ENCODE peak calls at places on chromosomes 7 and 10, in nine cellular contexts. One of them, this sample, is unnamed.

GRCh38 chr7:74269757-74270277 is 15.6 kb upstream of the RFC2 start:
- DNase-seq in adrenal gland: peak; percentile 74
- DNase-seq in CD8-positive, alpha-beta memory T cell: peak; percentile 72
- DNase-seq in upper lobe of right lung: peak; percentile 73
- DNase-seq in HFF-Myc: no peak
- DNase-seq in CD4-positive, CD25-positive, alpha-beta regulatory T cell: peak; percentile 43
- DNase-seq in CD8-positive, alpha-beta T cell: peak; percentile 39
- DNase-seq in astrocyte of the spinal cord: peak; percentile 69
- DNase-seq in neuronal stem cell: peak; percentile 61
- DNase-seq in this sample: no peak

GRCh38 chr10:48659790-48660189 is 24.9 kb upstream of the WDFY4 start:
- DNase-seq in neuronal stem cell: no peak
- DNase-seq in CD8-positive, alpha-beta memory T cell: no peak
- DNase-seq in astrocyte of the spinal cord: peak; percentile 27
- DNase-seq in CD4-positive, CD25-positive, alpha-beta regulatory T cell: no peak
- DNase-seq in HFF-Myc: no peak
- DNase-seq in upper lobe of right lung: no peak
- DNase-seq in adrenal gland: no peak
- DNase-seq in CD8-positive, alpha-beta T cell: no peak
- DNase-seq in this sample: no peak

GRCh38 chr7:151794508-151795167 is 82.3 kb downstream of the PRKAG2 start:
- DNase-seq in HFF-Myc: no peak
- DNase-seq in adrenal gland: peak; percentile 24
- DNase-seq in upper lobe of right lung: peak; percentile 59
- DNase-seq in neuronal stem cell: peak; percentile 17
- DNase-seq in astrocyte of the spinal cord: peak; percentile 45
- DNase-seq in CD8-positive, alpha-beta memory T cell: no peak
- DNase-seq in CD4-positive, CD25-positive, alpha-beta regulatory T cell: no peak
- DNase-seq in CD8-positive, alpha-beta T cell: no peak
- DNase-seq in this sample: no peak

GRCh38 chr10:115982076-115982475 is 290.9 kb downstream of the GFRA1 start:
- DNase-seq in CD8-positive, alpha-beta memory T cell: no peak
- DNase-seq in upper lobe of right lung: no peak
- DNase-seq in CD4-positive, CD25-positive, alpha-beta regulatory T cell: no peak
- DNase-seq in astrocyte of the spinal cord: no peak
- DNase-seq in HFF-Myc: no peak
- DNase-seq in CD8-positive, alpha-beta T cell: no peak
- DNase-seq in adrenal gland: no peak
- DNase-seq in neuronal stem cell: no peak
- DNase-seq in this sample: no peak

GRCh38 chr7:116342125-116342524 is 131.8 kb downstream of the TES start:
- DNase-seq in HFF-Myc: no peak
- DNase-seq in astrocyte of the spinal cord: no peak
- DNase-seq in CD4-positive, CD25-positive, alpha-beta regulatory T cell: no peak
- DNase-seq in upper lobe of right lung: no peak
- DNase-seq in neuronal stem cell: no peak
- DNase-seq in adrenal gland: no peak
- DNase-seq in CD8-positive, alpha-beta T cell: no peak
- DNase-seq in CD8-positive, alpha-beta memory T cell: no peak
- DNase-seq in this sample: no peak

GRCh38 chr10:130141038-130141437 is 4.8 kb downstream of the GLRX3 start:
- DNase-seq in upper lobe of right lung: no peak
- DNase-seq in neuronal stem cell: no peak
- DNase-seq in HFF-Myc: no peak
- DNase-seq in CD4-positive, CD25-positive, alpha-beta regulatory T cell: no peak
- DNase-seq in CD8-positive, alpha-beta memory T cell: no peak
- DNase-seq in CD8-positive, alpha-beta T cell: no peak
- DNase-seq in astrocyte of the spinal cord: no peak
- DNase-seq in adrenal gland: no peak
- DNase-seq in this sample: no peak

GRCh38 chr7:595621-596010 is 76.0 kb upstream of the PDGFA start:
- DNase-seq in CD4-positive, CD25-positive, alpha-beta regulatory T cell: no peak
- DNase-seq in CD8-positive, alpha-beta T cell: no peak
- DNase-seq in HFF-Myc: no peak
- DNase-seq in neuronal stem cell: no peak
- DNase-seq in CD8-positive, alpha-beta memory T cell: no peak
- DNase-seq in astrocyte of the spinal cord: no peak
- DNase-seq in adrenal gland: no peak
- DNase-seq in upper lobe of right lung: no peak
- DNase-seq in this sample: no peak

GRCh38 chr10:5961405-5962100 is 15.8 kb downstream of the IL15RA start:
- DNase-seq in HFF-Myc: no peak
- DNase-seq in CD8-positive, alpha-beta T cell: no peak
- DNase-seq in neuronal stem cell: no peak
- DNase-seq in adrenal gland: no peak
- DNase-seq in CD8-positive, alpha-beta memory T cell: no peak
- DNase-seq in upper lobe of right lung: no peak
- DNase-seq in astrocyte of the spinal cord: no peak
- DNase-seq in CD4-positive, CD25-positive, alpha-beta regulatory T cell: no peak
- DNase-seq in this sample: no peak

GRCh38 chr10:127313996-127314700 is 117.8 kb upstream of the INSYN2A start:
- DNase-seq in HFF-Myc: no peak
- DNase-seq in adrenal gland: no peak
- DNase-seq in neuronal stem cell: no peak
- DNase-seq in CD8-positive, alpha-beta memory T cell: no peak
- DNase-seq in CD4-positive, CD25-positive, alpha-beta regulatory T cell: no peak
- DNase-seq in astrocyte of the spinal cord: no peak
- DNase-seq in upper lobe of right lung: no peak
- DNase-seq in CD8-positive, alpha-beta T cell: no peak
- DNase-seq in this sample: no peak

GRCh38 chr10:121865554-121865953 is 62.3 kb downstream of the ATE1 start:
- DNase-seq in CD8-positive, alpha-beta T cell: no peak
- DNase-seq in adrenal gland: no peak
- DNase-seq in astrocyte of the spinal cord: no peak
- DNase-seq in HFF-Myc: no peak
- DNase-seq in CD8-positive, alpha-beta memory T cell: no peak
- DNase-seq in upper lobe of right lung: no peak
- DNase-seq in CD4-positive, CD25-positive, alpha-beta regulatory T cell: no peak
- DNase-seq in neuronal stem cell: no peak
- DNase-seq in this sample: no peak

GRCh38 chr7:157129200-157129599 is 9.5 kb upstream of the UBE3C start:
- DNase-seq in neuronal stem cell: no peak
- DNase-seq in HFF-Myc: no peak
- DNase-seq in CD4-positive, CD25-positive, alpha-beta regulatory T cell: no peak
- DNase-seq in CD8-positive, alpha-beta memory T cell: no peak
- DNase-seq in adrenal gland: no peak
- DNase-seq in CD8-positive, alpha-beta T cell: no peak
- DNase-seq in astrocyte of the spinal cord: no peak
- DNase-seq in upper lobe of right lung: no peak
- DNase-seq in this sample: no peak

DNA sequence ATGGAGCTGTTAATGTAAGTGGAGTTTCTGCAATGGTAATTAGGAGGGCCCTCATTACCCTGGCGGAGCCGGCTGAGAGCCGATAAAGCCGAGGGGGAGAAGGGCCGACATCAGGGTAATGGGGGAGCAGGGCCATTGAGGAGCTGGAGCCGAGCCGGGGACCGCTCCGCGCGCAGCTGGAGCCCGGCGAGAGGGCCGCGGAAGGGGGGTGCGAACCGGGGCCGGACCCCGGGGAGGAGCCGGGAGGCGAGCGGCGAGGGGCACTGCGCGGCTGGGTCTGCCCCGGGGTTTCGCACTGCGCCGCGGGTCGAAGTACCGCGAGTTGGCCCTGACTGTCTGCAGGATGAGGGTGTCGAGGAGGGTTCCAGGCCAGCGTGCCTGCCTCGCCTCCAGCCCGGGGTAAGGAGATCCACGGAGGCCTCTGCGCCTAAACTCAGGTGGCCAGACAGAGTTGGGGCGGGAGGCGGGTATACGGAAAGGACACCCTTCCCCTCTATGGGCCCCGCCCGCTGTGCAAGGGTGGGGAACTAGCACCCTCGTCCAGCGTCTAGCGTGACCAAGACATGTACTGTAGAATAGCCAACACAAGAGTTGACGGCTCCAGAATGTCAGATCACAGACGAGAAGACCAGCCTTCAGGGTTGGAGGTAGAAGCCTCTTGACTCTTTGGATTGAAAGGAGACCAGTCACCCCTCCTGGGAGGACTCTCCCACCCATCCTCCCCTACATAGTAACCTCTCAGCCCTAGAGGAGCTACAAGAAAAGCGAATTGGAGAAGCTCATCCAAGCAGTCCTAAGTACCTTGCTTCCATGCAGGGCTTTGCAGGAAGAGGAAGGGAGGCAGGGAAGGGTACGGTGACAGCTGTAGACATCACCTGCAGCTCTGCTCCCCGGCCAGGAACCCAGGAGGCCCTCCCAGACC is 55.2 kb upstream of the LBX1 start:
- DNase-seq in upper lobe of right lung: no peak
- DNase-seq in neuronal stem cell: no peak
- DNase-seq in adrenal gland: no peak
- DNase-seq in HFF-Myc: no peak
- DNase-seq in CD8-positive, alpha-beta memory T cell: no peak
- DNase-seq in CD8-positive, alpha-beta T cell: no peak
- DNase-seq in CD4-positive, CD25-positive, alpha-beta regulatory T cell: no peak
- DNase-seq in astrocyte of the spinal cord: no peak
- DNase-seq in this sample: no peak
- H3K4me3 ChIP-seq in upper lobe of right lung: no peak overlapping the region
- H3K4me3 ChIP-seq in neuronal stem cell: peak overlapping the region; percentile 7
- H3K4me3 ChIP-seq in adrenal gland: no peak overlapping the region
- H3K4me3 ChIP-seq in HFF-Myc: no peak overlapping the region
- H3K4me3 ChIP-seq in CD8-positive, alpha-beta memory T cell: no peak overlapping the region
- H3K4me3 ChIP-seq in CD8-positive, alpha-beta T cell: no peak overlapping the region
- H3K4me3 ChIP-seq in CD4-positive, CD25-positive, alpha-beta regulatory T cell: no peak overlapping the region
- H3K4me3 ChIP-seq in astrocyte of the spinal cord: no peak overlapping the region
- H3K4me3 ChIP-seq in this sample: no peak overlapping the region

DNA sequence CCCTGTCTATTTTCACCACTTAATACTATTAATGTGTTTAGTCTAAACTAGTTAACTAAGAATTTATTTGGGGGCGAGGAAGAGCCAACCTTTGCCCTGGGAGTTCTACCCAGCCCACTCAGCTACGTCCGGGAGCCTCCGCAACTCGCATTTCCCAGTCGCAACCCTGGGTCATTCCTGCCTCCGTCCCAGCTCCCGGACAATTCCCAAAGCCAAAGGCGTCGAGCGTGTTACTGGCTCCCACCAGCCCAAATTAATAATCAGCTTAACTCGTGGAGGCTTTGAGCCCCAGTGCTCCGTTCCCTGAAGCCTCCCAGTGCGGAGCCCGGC is 25.9 kb downstream of the SKIDA1 start:
- DNase-seq in CD8-positive, alpha-beta T cell: no peak
- DNase-seq in astrocyte of the spinal cord: no peak
- DNase-seq in CD4-positive, CD25-positive, alpha-beta regulatory T cell: no peak
- DNase-seq in HFF-Myc: no peak
- DNase-seq in adrenal gland: no peak
- DNase-seq in neuronal stem cell: no peak
- DNase-seq in CD8-positive, alpha-beta memory T cell: no peak
- DNase-seq in upper lobe of right lung: no peak
- DNase-seq in this sample: no peak
- H3K4me3 ChIP-seq in CD8-positive, alpha-beta T cell: no peak overlapping the region
- H3K4me3 ChIP-seq in astrocyte of the spinal cord: no peak overlapping the region
- H3K4me3 ChIP-seq in CD4-positive, CD25-positive, alpha-beta regulatory T cell: no peak overlapping the region
- H3K4me3 ChIP-seq in HFF-Myc: no peak overlapping the region
- H3K4me3 ChIP-seq in adrenal gland: no peak overlapping the region
- H3K4me3 ChIP-seq in neuronal stem cell: peak overlapping the region; percentile 74
- H3K4me3 ChIP-seq in CD8-positive, alpha-beta memory T cell: no peak overlapping the region
- H3K4me3 ChIP-seq in upper lobe of right lung: no peak overlapping the region
- H3K4me3 ChIP-seq in this sample: no peak overlapping the region

GRCh38 chr7:6516387-6516983 is 34.8 kb downstream of the GRID2IP start:
- DNase-seq in adrenal gland: peak; percentile 86
- DNase-seq in CD8-positive, alpha-beta T cell: peak; percentile 44
- DNase-seq in astrocyte of the spinal cord: peak; percentile 78
- DNase-seq in CD4-positive, CD25-positive, alpha-beta regulatory T cell: peak; percentile 39
- DNase-seq in HFF-Myc: peak; percentile 55
- DNase-seq in upper lobe of right lung: peak; percentile 88
- DNase-seq in CD8-positive, alpha-beta memory T cell: peak; percentile 74
- DNase-seq in neuronal stem cell: peak; percentile 63
- DNase-seq in this sample: peak; percentile 78

GRCh38 chr7:6508950-6509349 is 42.3 kb downstream of the GRID2IP start:
- DNase-seq in neuronal stem cell: no peak
- DNase-seq in adrenal gland: no peak
- DNase-seq in upper lobe of right lung: no peak
- DNase-seq in CD8-positive, alpha-beta memory T cell: no peak
- DNase-seq in CD8-positive, alpha-beta T cell: no peak
- DNase-seq in HFF-Myc: no peak
- DNase-seq in astrocyte of the spinal cord: no peak
- DNase-seq in CD4-positive, CD25-positive, alpha-beta regulatory T cell: no peak
- DNase-seq in this sample: no peak

GRCh38 chr7:6510476-6511133 is 40.7 kb downstream of the GRID2IP start:
- DNase-seq in neuronal stem cell: no peak
- DNase-seq in CD8-positive, alpha-beta memory T cell: no peak
- DNase-seq in upper lobe of right lung: no peak
- DNase-seq in HFF-Myc: no peak
- DNase-seq in adrenal gland: no peak
- DNase-seq in CD8-positive, alpha-beta T cell: no peak
- DNase-seq in CD4-positive, CD25-positive, alpha-beta regulatory T cell: no peak
- DNase-seq in astrocyte of the spinal cord: no peak
- DNase-seq in this sample: no peak

GRCh38 chr7:6513541-6513940 is 37.7 kb downstream of the GRID2IP start:
- DNase-seq in adrenal gland: no peak
- DNase-seq in HFF-Myc: no peak
- DNase-seq in CD8-positive, alpha-beta T cell: no peak
- DNase-seq in astrocyte of the spinal cord: no peak
- DNase-seq in upper lobe of right lung: no peak
- DNase-seq in neuronal stem cell: no peak
- DNase-seq in CD4-positive, CD25-positive, alpha-beta regulatory T cell: no peak
- DNase-seq in CD8-positive, alpha-beta memory T cell: peak; percentile 44
- DNase-seq in this sample: no peak

DNA sequence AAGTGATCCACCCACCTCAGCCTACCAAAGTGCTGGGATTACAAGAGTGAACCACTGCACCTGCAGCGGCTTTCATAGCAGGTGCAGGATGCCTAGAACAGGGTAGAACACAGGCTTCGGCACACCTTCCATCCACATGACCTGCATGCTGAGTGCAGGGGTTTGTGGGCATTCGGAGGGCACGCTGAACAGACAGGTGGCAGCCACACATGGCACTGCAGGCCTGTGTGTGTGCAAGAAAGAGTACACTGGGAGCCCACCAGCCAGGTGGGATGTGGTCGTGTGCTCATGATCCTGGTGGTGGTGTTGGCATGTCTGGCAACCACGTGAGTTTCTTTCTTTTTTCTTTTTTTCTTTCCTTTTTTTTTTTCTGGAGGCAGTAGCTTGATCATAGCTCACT is 38.4 kb downstream of the GRID2IP start:
- DNase-seq in CD8-positive, alpha-beta T cell: no peak
- DNase-seq in CD8-positive, alpha-beta memory T cell: peak; percentile 23
- DNase-seq in adrenal gland: no peak
- DNase-seq in neuronal stem cell: no peak
- DNase-seq in CD4-positive, CD25-positive, alpha-beta regulatory T cell: no peak
- DNase-seq in HFF-Myc: no peak
- DNase-seq in astrocyte of the spinal cord: no peak
- DNase-seq in upper lobe of right lung: no peak
- DNase-seq in this sample: no peak
- H3K4me3 ChIP-seq in CD8-positive, alpha-beta T cell: no peak overlapping the region
- H3K4me3 ChIP-seq in CD8-positive, alpha-beta memory T cell: no peak overlapping the region
- H3K4me3 ChIP-seq in adrenal gland: no peak overlapping the region
- H3K4me3 ChIP-seq in neuronal stem cell: peak overlapping the region; percentile 65
- H3K4me3 ChIP-seq in CD4-positive, CD25-positive, alpha-beta regulatory T cell: no peak overlapping the region
- H3K4me3 ChIP-seq in HFF-Myc: no peak overlapping the region
- H3K4me3 ChIP-seq in astrocyte of the spinal cord: no peak overlapping the region
- H3K4me3 ChIP-seq in upper lobe of right lung: no peak overlapping the region
- H3K4me3 ChIP-seq in this sample: no peak overlapping the region

GRCh38 chr7:44977956-44978355 is 859 bp downstream of the MYO1G start:
- DNase-seq in adrenal gland: no peak
- DNase-seq in CD8-positive, alpha-beta T cell: no peak
- DNase-seq in upper lobe of right lung: no peak
- DNase-seq in astrocyte of the spinal cord: no peak
- DNase-seq in HFF-Myc: no peak
- DNase-seq in CD4-positive, CD25-positive, alpha-beta regulatory T cell: no peak
- DNase-seq in neuronal stem cell: no peak
- DNase-seq in CD8-positive, alpha-beta memory T cell: peak; percentile 58
- DNase-seq in this sample: no peak
- H3K4me3 ChIP-seq in adrenal gland: no peak overlapping the region
- H3K4me3 ChIP-seq in CD8-positive, alpha-beta T cell: peak overlapping the region; percentile 82
- H3K4me3 ChIP-seq in upper lobe of right lung: peak overlapping the region; percentile 42
- H3K4me3 ChIP-seq in astrocyte of the spinal cord: no peak overlapping the region
- H3K4me3 ChIP-seq in HFF-Myc: no peak overlapping the region
- H3K4me3 ChIP-seq in CD4-positive, CD25-positive, alpha-beta regulatory T cell: peak overlapping the region; percentile 90
- H3K4me3 ChIP-seq in neuronal stem cell: no peak overlapping the region
- H3K4me3 ChIP-seq in CD8-positive, alpha-beta memory T cell: peak overlapping the region; percentile 91
- H3K4me3 ChIP-seq in this sample: no peak overlapping the region